ENCODE peak calls at places on chromosomes 16 and 17, in seven cellular contexts. R is GM03348; V is fibroblast of lung; H is left lung; O is amniotic stem cell; U is nucleus accumbens; P is activated T-cell treated with anti-CD3 and anti-CD28 coated beads, Interleukin-2, amount 50 U/mL, for 24 hours. Q is an unnamed sample.

GRCh38 chr17:10050597-10051101 is 145.6 kb upstream of the RCVRN start:
- DNase-seq in H (no peak), V (no peak), P (no peak), R (peak; percentile 48), U (no peak), O (no peak), Q (peak; percentile 70)

GRCh38 chr17:78995761-78996451 is 13.7 kb downstream of the CANT1 start:
- DNase-seq in P (peak; percentile 16), V (no peak), O (no peak), R (no peak), U (no peak), H (no peak), Q (no peak)

GRCh38 chr16:12256880-12257279 is 280.3 kb downstream of the SNX29 start:
- DNase-seq in V (no peak), U (no peak), P (no peak), O (no peak), R (no peak), H (no peak), Q (no peak)

GRCh38 chr17:49881054-49881402 is 33.2 kb upstream of the TAC4 start:
- DNase-seq in U (no peak), R (no peak), V (no peak), P (no peak), O (no peak), H (no peak), Q (no peak)

GRCh38 chr16:71778780-71779179 is 29.9 kb downstream of the AP1G1 start:
- DNase-seq in P (no peak), V (no peak), R (no peak), O (no peak), H (no peak), U (no peak), Q (no peak)

GRCh38 chr17:78934681-78935418 is 9.7 kb upstream of the TIMP2 start:
- DNase-seq in O (no peak), H (no peak), V (peak; percentile 41), U (no peak), R (no peak), P (no peak), Q (no peak)

GRCh38 chr16:11727945-11728543 is 14.6 kb downstream of the TXNDC11 start:
- DNase-seq in V (no peak), U (no peak), P (no peak), O (no peak), R (no peak), H (no peak), Q (no peak)

GRCh38 chr17:31321971-31322370 is 549 bp upstream of the EVI2A start:
- DNase-seq in H (no peak), V (no peak), P (no peak), U (no peak), R (no peak), O (no peak), Q (no peak)

GRCh38 chr17:71287246-71287828 is 833.5 kb upstream of the SOX9 start:
- DNase-seq in U (no peak), O (no peak), R (peak; percentile 5), P (no peak), H (no peak), V (peak; percentile 20), Q (no peak)

GRCh38 chr17:48639136-48639535 is 13.0 kb upstream of the HOXB9 start:
- DNase-seq in O (no peak), P (no peak), R (no peak), V (no peak), U (no peak), H (no peak), Q (no peak)

GRCh38 chr17:4357030-4357635 is 9.3 kb downstream of the UBE2G1 start:
- DNase-seq in U (no peak), O (no peak), V (no peak), P (no peak), H (no peak), R (no peak), Q (no peak)

GRCh38 chr16:5108505-5109158 is 11.0 kb upstream of the EEF2KMT start:
- DNase-seq in H (no peak), V (no peak), R (no peak), P (no peak), O (no peak), U (no peak), Q (no peak)

GRCh38 chr17:32519769-32520701 is 33.2 kb downstream of the CDK5R1 start:
- DNase-seq in O (no peak), H (no peak), U (no peak), R (peak; percentile 47), V (peak; percentile 49), P (peak; percentile 55), Q (peak; percentile 39)

GRCh38 chr17:43430936-43431649 is 32.3 kb downstream of the ARL4D start:
- DNase-seq in V (no peak), R (no peak), U (no peak), P (no peak), H (no peak), O (no peak), Q (no peak)

GRCh38 chr17:37191219-37191618 is 184.6 kb upstream of the C17orf78 start:
- DNase-seq in P (no peak), R (no peak), V (peak; percentile 71), U (no peak), O (no peak), H (no peak), Q (no peak)

GRCh38 chr16:49674255-49674980 is 181.5 kb downstream of the ZNF423 start:
- DNase-seq in R (no peak), V (no peak), P (no peak), O (no peak), H (peak; percentile 28), U (no peak), Q (no peak)

Q was measured in heart left ventricle.